ENCODE peak calls at places on chromosome 2, in five cellular contexts. J is tibial artery, I is PC-9, N is dorsolateral prefrontal cortex, S is left ventricle myocardium inferior. R is an unnamed sample.

GRCh38 chr2:144686518-144687215 is 166.7 kb upstream of the ZEB2 start:
- DNase-seq in J (no peak), I (no peak), N (no peak), S (no peak), R (no peak)

GRCh38 chr2:109612991-109613921 is 510 bp downstream of the SEPTIN10 start:
- DNase-seq in J (peak; percentile 78), I (no peak), N (peak; percentile 44), S (peak; percentile 74), R (peak; percentile 78)

GRCh38 chr2:198857246-198857645 is 600.5 kb downstream of the SATB2 start:
- DNase-seq in J (no peak), I (no peak), N (no peak), S (no peak), R (no peak)

GRCh38 chr2:112795720-112796119 is 11.4 kb upstream of the IL1A start:
- DNase-seq in J (no peak), I (peak; percentile 70), N (no peak), S (no peak), R (no peak)

GRCh38 chr2:212548459-212548815 is 9.8 kb upstream of the ERBB4 start:
- DNase-seq in J (no peak), I (peak; percentile 9), N (no peak), S (no peak), R (peak; percentile 58)

GRCh38 chr2:134120160-134120717 is 133.6 kb upstream of the MGAT5 start:
- DNase-seq in J (peak; percentile 69), I (no peak), N (no peak), S (peak; percentile 30), R (no peak)

GRCh38 chr2:31382452-31383120 is 32.0 kb downstream of the XDH start:
- DNase-seq in J (no peak), I (no peak), N (no peak), S (no peak), R (peak; percentile 25)

GRCh38 chr2:209942936-209943605 is 59.4 kb upstream of the RPE start:
- DNase-seq in J (no peak), I (no peak), N (no peak), S (no peak), R (peak; percentile 5)

GRCh38 chr2:73896362-73897239 is 3.8 kb downstream of the ACTG2 start:
- DNase-seq in J (no peak), I (no peak), N (no peak), S (no peak), R (peak; percentile 74)

GRCh38 chr2:20436716-20437470 is 10.0 kb upstream of the RHOB start:
- DNase-seq in J (peak; percentile 43), I (no peak), N (no peak), S (no peak), R (no peak)

GRCh38 chr2:135164431-135164830 is 112.3 kb downstream of the RAB3GAP1 start:
- DNase-seq in J (no peak), I (peak; percentile 16), N (no peak), S (no peak), R (peak; percentile 81)

GRCh38 chr2:241869087-241869961 is at the start of gene RTP5:
- DNase-seq in J (no peak), I (no peak), N (peak; percentile 73), S (peak; percentile 9), R (no peak)

GRCh38 chr2:113202305-113203216 is 28.8 kb downstream of the PSD4 start:
- DNase-seq in J (peak; percentile 57), I (no peak), N (no peak), S (no peak), R (no peak)

GRCh38 chr2:119028327-119029174 is 86.6 kb downstream of the MARCO start:
- DNase-seq in J (no peak), I (peak; percentile 47), N (no peak), S (no peak), R (peak; percentile 54)

GRCh38 chr2:75241696-75242095 is 42.4 kb upstream of the TACR1 start:
- DNase-seq in J (no peak), I (no peak), N (no peak), S (no peak), R (peak; percentile 57)

GRCh38 chr2:7007846-7008741 is 90.9 kb downstream of the RNF144A start:
- DNase-seq in J (peak; percentile 90), I (peak; percentile 29), N (peak; percentile 93), S (peak; percentile 94), R (peak; percentile 93)

GRCh38 chr2:222613715-222614331 is 42.1 kb downstream of the FARSB start:
- DNase-seq in J (no peak), I (peak; percentile 25), N (no peak), S (no peak), R (peak; percentile 67)

GRCh38 chr2:199019898-199020507 is 437.7 kb downstream of the SATB2 start:
- DNase-seq in J (no peak), I (no peak), N (no peak), S (no peak), R (peak; percentile 57)

GRCh38 chr2:181953773-181954537 is 31.7 kb upstream of the PPP1R1C start:
- DNase-seq in J (no peak), I (peak; percentile 80), N (no peak), S (peak; percentile 25), R (peak; percentile 72)

GRCh38 chr2:218125626-218126080 is at the start of gene CXCR2:
- DNase-seq in J (no peak), I (no peak), N (no peak), S (peak; percentile 33), R (no peak)

GRCh38 chr2:166825914-166826313 is 62.4 kb upstream of the XIRP2 start:
- DNase-seq in J (no peak), I (no peak), N (no peak), S (no peak), R (no peak)

GRCh38 chr2:145874466-145874865 is 1354.5 kb upstream of the ZEB2 start:
- DNase-seq in J (no peak), I (no peak), N (no peak), S (no peak), R (peak; percentile 64)

GRCh38 chr2:131567891-131568290 is 40.2 kb downstream of the CCDC74A start:
- DNase-seq in J (no peak), I (no peak), N (no peak), S (no peak), R (peak; percentile 3)

GRCh38 chr2:167508709-167509108 is 620.4 kb downstream of the XIRP2 start:
- DNase-seq in J (no peak), I (no peak), N (no peak), S (no peak), R (peak; percentile 17)

GRCh38 chr2:226791487-226792081 is 8.0 kb downstream of the IRS1 start:
- DNase-seq in J (peak; percentile 94), I (peak; percentile 89), N (peak; percentile 94), S (peak; percentile 93), R (peak; percentile 79)

DNA sequence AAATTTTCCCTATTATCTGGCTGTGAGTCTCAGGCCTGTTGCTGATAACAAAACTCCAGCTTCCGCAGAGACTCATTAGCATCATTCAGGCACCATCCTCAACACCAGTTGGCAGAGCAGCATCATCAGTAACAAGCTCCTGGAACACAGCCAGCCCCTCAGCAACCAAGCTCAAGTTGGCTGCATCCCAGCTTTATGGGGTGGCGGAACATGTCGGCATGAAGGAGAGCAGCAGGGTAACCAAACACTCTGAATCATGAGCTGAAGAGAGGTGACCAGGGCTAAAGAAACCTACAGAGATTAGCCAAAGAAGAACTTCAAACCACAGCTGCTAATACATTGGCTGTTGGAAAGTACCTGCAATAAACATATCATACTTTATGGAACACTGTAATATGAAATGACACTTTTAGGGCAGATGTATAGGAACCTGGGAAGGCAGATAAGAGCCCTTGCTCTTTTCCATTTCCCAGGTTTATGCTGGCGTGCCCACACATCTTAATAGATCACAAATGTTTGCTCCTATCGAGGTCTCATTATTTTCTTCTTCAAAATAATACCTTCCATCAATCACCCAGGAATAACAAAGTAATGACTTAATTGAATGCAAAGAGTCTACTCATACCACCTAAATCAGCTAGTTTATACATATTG is 63.8 kb downstream of the PDE11A start:
- DNase-seq in J (no peak), I (peak; percentile 31), N (peak; percentile 45), S (peak; percentile 27), R (peak; percentile 38)
- H3K4me3 ChIP-seq in J (no peak overlapping the region), I (no peak overlapping the region), N (no peak overlapping the region), S (no peak overlapping the region), R (no peak overlapping the region)

GRCh38 chr2:219914577-219914976 is 287.1 kb downstream of the SLC4A3 start:
- DNase-seq in J (no peak), I (no peak), N (no peak), S (no peak), R (no peak)

GRCh38 chr2:219908538-219908937 is 281.1 kb downstream of the SLC4A3 start:
- DNase-seq in J (no peak), I (no peak), N (no peak), S (no peak), R (no peak)

GRCh38 chr2:219916261-219916660 is 288.8 kb downstream of the SLC4A3 start:
- DNase-seq in J (no peak), I (no peak), N (no peak), S (no peak), R (no peak)

GRCh38 chr2:219911541-219911940 is 284.1 kb downstream of the SLC4A3 start:
- DNase-seq in J (no peak), I (no peak), N (no peak), S (no peak), R (no peak)

DNA sequence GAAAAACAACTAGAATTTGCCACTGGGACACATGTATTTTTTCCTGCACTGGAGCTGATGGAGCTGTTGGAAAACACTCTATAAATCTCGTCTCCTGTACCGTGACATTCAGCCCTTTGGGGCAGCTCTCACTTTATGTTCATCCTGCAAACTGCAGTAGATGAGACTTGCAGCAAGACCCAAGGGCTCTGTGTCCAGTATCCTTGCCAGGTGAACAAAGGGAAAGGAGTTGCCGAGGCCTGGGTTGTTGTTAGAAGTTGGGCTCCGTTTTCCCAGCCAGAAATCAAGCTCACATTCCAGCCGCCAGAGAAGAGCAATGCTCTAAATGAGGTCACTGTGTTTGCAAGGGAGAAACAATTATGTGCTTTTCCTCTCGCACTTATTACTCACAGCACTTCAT is 285.1 kb downstream of the SLC4A3 start:
- DNase-seq in J (no peak), I (no peak), N (no peak), S (no peak), R (peak; percentile 40)
- TF ChIP-seq CTCF in J (peak; percentile 15), I (no peak), N (no peak), S (peak; percentile 44), R (no peak)

DNA sequence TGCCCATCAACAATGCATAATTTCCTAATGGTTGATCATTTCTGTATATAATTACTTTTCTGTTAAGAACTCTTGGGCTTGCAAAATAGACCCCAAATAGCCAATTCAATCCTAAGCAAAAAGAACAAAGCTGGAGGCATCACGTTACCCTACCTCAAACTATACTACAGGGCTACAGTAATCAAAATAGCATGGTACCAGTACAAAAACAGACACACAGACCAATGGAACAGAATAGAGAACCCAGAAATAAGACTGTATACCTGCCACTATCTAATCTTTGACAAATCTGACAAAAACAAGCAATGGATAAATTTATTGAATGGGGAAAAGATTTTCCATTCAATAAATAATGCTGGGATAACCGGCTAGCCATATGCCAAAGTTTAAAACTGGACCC is 78.8 kb downstream of the NR4A2 start:
- DNase-seq in J (no peak), I (no peak), N (no peak), S (no peak), R (no peak)
- H3K4me3 ChIP-seq in J (no peak overlapping the region), I (peak overlapping the region; percentile 70), N (no peak overlapping the region), S (no peak overlapping the region), R (no peak overlapping the region)

GRCh38 chr2:54629390-54629789 is 94.1 kb upstream of the EML6 start:
- DNase-seq in J (no peak), I (no peak), N (no peak), S (no peak), R (no peak)

GRCh38 chr2:54631755-54632154 is 91.7 kb upstream of the EML6 start:
- DNase-seq in J (no peak), I (no peak), N (no peak), S (no peak), R (no peak)

GRCh38 chr2:54629914-54630609 is 93.4 kb upstream of the EML6 start:
- DNase-seq in J (no peak), I (no peak), N (no peak), S (peak; percentile 67), R (peak; percentile 97)

GRCh38 chr2:54628957-54629356 is 94.5 kb upstream of the EML6 start:
- DNase-seq in J (no peak), I (no peak), N (no peak), S (no peak), R (no peak)

GRCh38 chr2:54630841-54631497 is 92.5 kb upstream of the EML6 start:
- DNase-seq in J (no peak), I (no peak), N (no peak), S (no peak), R (no peak)
- TF ChIP-seq CTCF in J (no peak), I (no peak), N (no peak), S (no peak), R (no peak)